ENCODE peak calls at places on chromosomes 7 and 10, in six cellular contexts. N is Caki2; G is body of pancreas; C is neural crest cell; Z is coronary artery; K is CD8-positive, alpha-beta T cell. I is an unnamed sample.

GRCh38 chr7:27917774-27918314 is 177.9 kb downstream of the TAX1BP1 start:
- DNase-seq in G (no peak), K (no peak), N (peak), C (no peak), Z (no peak), I (no peak)

GRCh38 chr10:133211959-133212852 is 17.8 kb upstream of the UTF1 start:
- DNase-seq in N (no peak), Z (no peak), K (no peak), G (no peak), C (no peak), I (no peak)

GRCh38 chr10:102342462-102342861 is 53.0 kb upstream of the NFKB2 start:
- DNase-seq in G (no peak), Z (no peak), K (no peak), N (no peak), C (no peak), I (peak)

GRCh38 chr7:143250822-143251221 is 12.4 kb upstream of the GSTK1 start:
- DNase-seq in C (no peak), Z (no peak), N (no peak), K (no peak), G (no peak), I (no peak)

GRCh38 chr10:110005716-110006115 is 2.1 kb upstream of the ADD3 start:
- DNase-seq in N (peak), Z (no peak), G (peak), K (no peak), C (peak), I (peak)

GRCh38 chr10:78299861-78300453 is 266.3 kb downstream of the RPS24 start:
- DNase-seq in N (peak), Z (peak), C (no peak), K (no peak), G (peak), I (no peak)

GRCh38 chr10:3784510-3785250 is at the start of gene KLF6:
- DNase-seq in C (peak), N (no peak), G (peak), Z (no peak), K (no peak), I (peak)

GRCh38 chr10:88156341-88156740 is 292.9 kb downstream of the PTEN start:
- DNase-seq in Z (no peak), C (no peak), G (no peak), K (no peak), N (peak), I (no peak)

GRCh38 chr10:88754272-88754671 is 5.5 kb upstream of the LIPN start:
- DNase-seq in N (no peak), C (no peak), Z (no peak), K (no peak), G (no peak), I (no peak)

GRCh38 chr7:70243443-70243842 is 645.2 kb downstream of the AUTS2 start:
- DNase-seq in C (no peak), K (no peak), G (no peak), N (no peak), Z (no peak), I (no peak)

GRCh38 chr7:87152897-87153641 is 816 bp downstream of the DMTF1 start:
- DNase-seq in Z (no peak), K (peak), G (peak), C (peak), N (peak), I (peak)

GRCh38 chr7:11082552-11083213 is 109.0 kb downstream of the PHF14 start:
- DNase-seq in N (peak), Z (no peak), K (no peak), G (no peak), C (no peak), I (no peak)

GRCh38 chr10:71263376-71263775 is 51.0 kb downstream of the UNC5B start:
- DNase-seq in N (no peak), K (no peak), Z (no peak), G (no peak), C (no peak), I (peak)

GRCh38 chr7:455110-455928 is 64.3 kb downstream of the PDGFA start:
- DNase-seq in Z (no peak), N (no peak), K (no peak), G (peak), C (no peak), I (peak)

GRCh38 chr10:119737827-119738226 is 12.0 kb downstream of the INPP5F start:
- DNase-seq in K (no peak), G (peak), Z (no peak), N (peak), C (no peak), I (no peak)

GRCh38 chr10:50861370-50861769 is 24.1 kb downstream of the A1CF start:
- DNase-seq in C (no peak), G (no peak), N (no peak), Z (no peak), K (no peak), I (no peak)

GRCh38 chr10:60382946-60383681 is 6.6 kb downstream of the ANK3 start:
- DNase-seq in G (no peak), K (no peak), C (no peak), Z (no peak), N (no peak), I (peak)

GRCh38 chr7:151837285-151838042 is 39.5 kb downstream of the PRKAG2 start:
- DNase-seq in G (no peak), K (no peak), N (no peak), Z (no peak), C (no peak), I (no peak)

GRCh38 chr10:14396441-14397048 is 65.8 kb upstream of the FRMD4A start:
- DNase-seq in N (peak), K (no peak), C (no peak), G (no peak), Z (no peak), I (no peak)

GRCh38 chr7:111274882-111275281 is 184.0 kb downstream of the LRRN3 start:
- DNase-seq in C (no peak), K (no peak), Z (no peak), G (no peak), N (no peak), I (peak)

GRCh38 chr10:123942114-123942513 is 50.5 kb upstream of the CPXM2 start:
- DNase-seq in K (no peak), N (no peak), G (no peak), C (no peak), Z (no peak), I (no peak)

GRCh38 chr7:135712182-135712782 is 15.7 kb downstream of the SLC13A4 start:
- DNase-seq in K (no peak), C (no peak), Z (no peak), G (no peak), N (no peak), I (peak)

GRCh38 chr10:89646833-89647570 is 2.0 kb upstream of the PANK1 start:
- DNase-seq in K (no peak), N (no peak), C (no peak), G (no peak), Z (no peak), I (no peak)

GRCh38 chr10:87635498-87636312 is 24.0 kb upstream of the PAPSS2 start:
- DNase-seq in N (peak), G (no peak), C (no peak), Z (no peak), K (no peak), I (no peak)

GRCh38 chr10:75407296-75407715 is 5.7 kb upstream of the ZNF503 start:
- DNase-seq in N (no peak), G (peak), C (peak), Z (no peak), K (no peak), I (no peak)

GRCh38 chr10:122435212-122435827 is 19.1 kb upstream of the ARMS2 start:
- DNase-seq in G (no peak), C (no peak), Z (no peak), N (no peak), K (no peak), I (peak)

GRCh38 chr7:4269746-4270145 is 412.3 kb upstream of the FOXK1 start:
- DNase-seq in Z (no peak), K (no peak), N (no peak), G (no peak), C (no peak), I (no peak)

GRCh38 chr10:60594476-60595051 is 183.7 kb upstream of the CDK1 start:
- DNase-seq in C (no peak), N (no peak), Z (no peak), K (no peak), G (no peak), I (no peak)

GRCh38 chr10:42997849-42998165 is 79.1 kb upstream of the RET start:
- DNase-seq in N (no peak), G (no peak), Z (no peak), C (no peak), K (no peak), I (no peak)

GRCh38 chr10:63720072-63720537 is 198.9 kb downstream of the REEP3 start:
- DNase-seq in G (peak), N (peak), K (peak), Z (no peak), C (peak), I (peak)

GRCh38 chr10:73981812-73982211 is 16.1 kb upstream of the VCL start:
- DNase-seq in K (no peak), Z (no peak), N (no peak), C (no peak), G (no peak), I (no peak)

I was measured in NCI-H1417.